ENCODE peak calls at places on chromosomes 11 and 22, in nine cellular contexts. V is cardiac fibroblast; F is Calu3; C is psoas muscle; Y is H9; L is Daoy; J is left ventricle myocardium inferior; R is CD8-positive, alpha-beta memory T cell; E is astrocyte of the spinal cord. W is an unnamed sample.

GRCh38 chr11:69878927-69879733 is 59.9 kb upstream of the FGF3 start:
- DNase-seq in V (no peak), F (no peak), C (no peak), Y (peak), L (no peak), J (peak), R (no peak), E (no peak), W (no peak)

GRCh38 chr22:43113516-43114251 is 3.1 kb downstream of the BIK start:
- DNase-seq in V (no peak), F (peak), C (no peak), Y (no peak), L (no peak), J (no peak), R (no peak), E (no peak), W (no peak)

GRCh38 chr11:111598546-111598945 is 3.7 kb upstream of the SIK2 start:
- DNase-seq in V (peak), F (no peak), C (no peak), Y (no peak), L (no peak), J (no peak), R (no peak), E (no peak), W (no peak)

GRCh38 chr11:102010776-102011500 is 36.3 kb upstream of the CFAP300 start:
- DNase-seq in V (peak), F (peak), C (peak), Y (peak), L (peak), J (peak), R (no peak), E (peak), W (no peak)

GRCh38 chr11:60777572-60777971 is 7.6 kb upstream of the MS4A10 start:
- DNase-seq in V (peak), F (peak), C (no peak), Y (no peak), L (peak), J (peak), R (no peak), E (peak), W (no peak)

GRCh38 chr11:35330924-35331323 is 88.4 kb downstream of the SLC1A2 start:
- DNase-seq in V (no peak), F (no peak), C (no peak), Y (no peak), L (no peak), J (no peak), R (peak), E (no peak), W (peak)

GRCh38 chr11:45922425-45923082 is at the start of gene LARGE2:
- DNase-seq in V (no peak), F (peak), C (no peak), Y (no peak), L (no peak), J (peak), R (peak), E (no peak), W (no peak)

GRCh38 chr22:30704978-30705377 is 10.3 kb downstream of the OSBP2 start:
- DNase-seq in V (no peak), F (no peak), C (no peak), Y (no peak), L (no peak), J (no peak), R (no peak), E (no peak), W (no peak)

GRCh38 chr22:33300165-33300564 is 242.0 kb upstream of the SYN3 start:
- DNase-seq in V (no peak), F (no peak), C (no peak), Y (no peak), L (no peak), J (peak), R (no peak), E (no peak), W (no peak)

GRCh38 chr11:112885744-112886706 is 75.2 kb upstream of the NCAM1 start:
- DNase-seq in V (no peak), F (no peak), C (no peak), Y (no peak), L (no peak), J (no peak), R (no peak), E (no peak), W (no peak)

GRCh38 chr11:102293873-102294601 is 23.2 kb upstream of the BIRC3 start:
- DNase-seq in V (peak), F (no peak), C (no peak), Y (no peak), L (peak), J (no peak), R (no peak), E (peak), W (no peak)

GRCh38 chr22:38725900-38726655 is 20.3 kb downstream of the GTPBP1 start:
- DNase-seq in V (no peak), F (no peak), C (no peak), Y (no peak), L (no peak), J (no peak), R (no peak), E (no peak), W (no peak)

GRCh38 chr11:13668957-13669521 is 571 bp downstream of the FAR1 start:
- DNase-seq in V (peak), F (peak), C (no peak), Y (no peak), L (peak), J (peak), R (no peak), E (peak), W (peak)

GRCh38 chr11:1523077-1523476 is 36.5 kb upstream of the MOB2 start:
- DNase-seq in V (no peak), F (no peak), C (no peak), Y (no peak), L (no peak), J (no peak), R (no peak), E (no peak), W (no peak)

GRCh38 chr11:116071241-116071640 is 567.0 kb upstream of the CADM1 start:
- DNase-seq in V (no peak), F (no peak), C (no peak), Y (no peak), L (no peak), J (no peak), R (no peak), E (no peak), W (no peak)

GRCh38 chr11:134932761-134933160 is 520.7 kb upstream of the B3GAT1 start:
- DNase-seq in V (no peak), F (no peak), C (no peak), Y (no peak), L (no peak), J (peak), R (no peak), E (peak), W (no peak)

GRCh38 chr11:127843483-127844396 is 743.6 kb downstream of the ETS1 start:
- DNase-seq in V (peak), F (peak), C (peak), Y (peak), L (peak), J (peak), R (peak), E (peak), W (peak)

GRCh38 chr22:25351631-25352293 is 132.3 kb downstream of the CRYBB2 start:
- DNase-seq in V (no peak), F (no peak), C (no peak), Y (no peak), L (no peak), J (no peak), R (no peak), E (no peak), W (no peak)

GRCh38 chr11:42239102-42239501 is 779.6 kb upstream of the LRRC4C start:
- DNase-seq in V (peak), F (no peak), C (no peak), Y (no peak), L (no peak), J (no peak), R (no peak), E (peak), W (no peak)

GRCh38 chr11:100512475-100512874 is 174.6 kb upstream of the ARHGAP42 start:
- DNase-seq in V (peak), F (no peak), C (no peak), Y (no peak), L (no peak), J (no peak), R (no peak), E (no peak), W (no peak)

GRCh38 chr11:70471254-70471653 is 72.9 kb downstream of the CTTN start:
- DNase-seq in V (peak), F (peak), C (no peak), Y (peak), L (peak), J (no peak), R (no peak), E (no peak), W (no peak)

GRCh38 chr11:43943357-43943930 is 1.0 kb downstream of the C11orf96 start:
- DNase-seq in V (peak), F (no peak), C (no peak), Y (no peak), L (no peak), J (no peak), R (no peak), E (no peak), W (no peak)

GRCh38 chr22:37999640-38000272 is 15.4 kb upstream of the SOX10 start:
- DNase-seq in V (peak), F (peak), C (peak), Y (no peak), L (peak), J (no peak), R (peak), E (peak), W (no peak)

GRCh38 chr22:47994045-47994444 is 1231.6 kb downstream of the TBC1D22A start:
- DNase-seq in V (no peak), F (no peak), C (no peak), Y (no peak), L (no peak), J (no peak), R (no peak), E (no peak), W (no peak)

GRCh38 chr11:62574363-62575057 is 819 bp upstream of the EEF1G start:
- DNase-seq in V (peak), F (peak), C (no peak), Y (no peak), L (peak), J (peak), R (no peak), E (no peak), W (no peak)

GRCh38 chr11:36566407-36567053 is 1.3 kb upstream of the RAG1 start:
- DNase-seq in V (no peak), F (no peak), C (no peak), Y (no peak), L (no peak), J (no peak), R (no peak), E (no peak), W (no peak)

GRCh38 chr11:123487157-123487744 is 57.2 kb downstream of the GRAMD1B start:
- DNase-seq in V (no peak), F (no peak), C (no peak), Y (no peak), L (no peak), J (no peak), R (no peak), E (no peak), W (no peak)

GRCh38 chr11:33461726-33462125 is 204.5 kb downstream of the HIPK3 start:
- DNase-seq in V (no peak), F (no peak), C (no peak), Y (no peak), L (no peak), J (no peak), R (no peak), E (no peak), W (no peak)

GRCh38 chr11:29293825-29294224 is 723.0 kb downstream of the KCNA4 start:
- DNase-seq in V (peak), F (no peak), C (no peak), Y (no peak), L (peak), J (no peak), R (no peak), E (peak), W (no peak)

GRCh38 chr22:47248925-47249324 is 486.5 kb downstream of the TBC1D22A start:
- DNase-seq in V (no peak), F (no peak), C (no peak), Y (no peak), L (no peak), J (no peak), R (no peak), E (no peak), W (no peak)

GRCh38 chr11:111941963-111942362 is 4.8 kb downstream of the DIXDC1 start:
- DNase-seq in V (no peak), F (no peak), C (peak), Y (no peak), L (peak), J (peak), R (no peak), E (peak), W (no peak)

GRCh38 chr11:12411806-12412727 is 34.7 kb downstream of the PARVA start:
- DNase-seq in V (peak), F (peak), C (peak), Y (peak), L (peak), J (peak), R (no peak), E (peak), W (no peak)

GRCh38 chr11:68342459-68343158 is 30.2 kb downstream of the LRP5 start:
- DNase-seq in V (no peak), F (peak), C (no peak), Y (peak), L (peak), J (no peak), R (no peak), E (peak), W (no peak)

GRCh38 chr11:120055646-120056045 is 82.3 kb downstream of the TRIM29 start:
- DNase-seq in V (no peak), F (no peak), C (no peak), Y (peak), L (no peak), J (no peak), R (no peak), E (peak), W (no peak)

GRCh38 chr11:120219157-120219934 is 8.5 kb downstream of the OAF start:
- DNase-seq in V (no peak), F (no peak), C (peak), Y (no peak), L (no peak), J (peak), R (no peak), E (no peak), W (no peak)

GRCh38 chr11:129225190-129225589 is 33.1 kb upstream of the ARHGAP32 start:
- DNase-seq in V (peak), F (no peak), C (no peak), Y (no peak), L (peak), J (no peak), R (no peak), E (peak), W (no peak)

W was measured in activated T-helper 1 cell treated with anti-CD3 and anti-CD28 coated beads, Interleukin-2, amount 50 U/mL, for 16 hours.